ENCODE peak calls at places on chromosome 19, in nine cellular contexts. Y is fibroblast of the aortic adventitia, E is psoas muscle, K is tibial nerve, L is body of pancreas, U is A549, S is neural progenitor cell, N is GM23338, O is transverse colon. H is an unnamed sample.
A peak's percentile ranks its signal among the peaks of the same experiment; 100 is the strongest.

GRCh38 chr19:48565090-48565489 is 13.1 kb downstream of the SULT2B1 start:
- DNase-seq in Y (no peak), E (no peak), K (no peak), L (no peak), U (peak; percentile 99), S (no peak), N (no peak), O (no peak), H (no peak)

GRCh38 chr19:38100589-38100988 is 123.4 kb downstream of the DPF1 start:
- DNase-seq in Y (no peak), E (no peak), K (no peak), L (no peak), U (no peak), S (no peak), N (no peak), O (no peak), H (no peak)

GRCh38 chr19:6071840-6072239 is 38.5 kb downstream of the RFX2 start:
- DNase-seq in Y (peak; percentile 52), E (no peak), K (no peak), L (no peak), U (no peak), S (no peak), N (no peak), O (no peak), H (no peak)

GRCh38 chr19:53577968-53578367 is 40.0 kb downstream of the ZNF331 start:
- DNase-seq in Y (no peak), E (no peak), K (no peak), L (no peak), U (no peak), S (no peak), N (no peak), O (no peak), H (no peak)

GRCh38 chr19:44677019-44677809 is 5.9 kb downstream of the CEACAM19 start:
- DNase-seq in Y (peak; percentile 69), E (no peak), K (no peak), L (no peak), U (peak; percentile 90), S (peak; percentile 21), N (peak; percentile 76), O (no peak), H (no peak)

GRCh38 chr19:1258707-1259205 is 10.4 kb downstream of the MIDN start:
- DNase-seq in Y (peak; percentile 35), E (no peak), K (no peak), L (no peak), U (peak; percentile 44), S (no peak), N (no peak), O (no peak), H (no peak)

GRCh38 chr19:6216996-6217751 is 62.6 kb downstream of the MLLT1 start:
- DNase-seq in Y (peak; percentile 24), E (peak; percentile 51), K (no peak), L (no peak), U (no peak), S (peak; percentile 94), N (peak; percentile 89), O (no peak), H (no peak)

GRCh38 chr19:7083076-7083956 is 13.8 kb downstream of the ZNF557 start:
- DNase-seq in Y (peak; percentile 35), E (no peak), K (no peak), L (no peak), U (peak; percentile 64), S (no peak), N (peak; percentile 59), O (no peak), H (no peak)

GRCh38 chr19:3516675-3517207 is 10.6 kb downstream of the FZR1 start:
- DNase-seq in Y (no peak), E (no peak), K (no peak), L (peak; percentile 59), U (no peak), S (no peak), N (no peak), O (peak; percentile 58), H (no peak)

GRCh38 chr19:45508931-45509691 is 1.8 kb downstream of the VASP start:
- DNase-seq in Y (peak; percentile 37), E (peak; percentile 84), K (no peak), L (peak; percentile 70), U (peak; percentile 81), S (peak; percentile 77), N (peak; percentile 84), O (peak; percentile 86), H (no peak)

GRCh38 chr19:17045907-17046502 is 19.4 kb upstream of the CPAMD8 start:
- DNase-seq in Y (no peak), E (no peak), K (no peak), L (no peak), U (no peak), S (peak; percentile 30), N (no peak), O (no peak), H (no peak)

GRCh38 chr19:6533000-6533328 is 2.1 kb downstream of the TNFSF9 start:
- DNase-seq in Y (no peak), E (no peak), K (no peak), L (no peak), U (no peak), S (no peak), N (no peak), O (no peak), H (no peak)

GRCh38 chr19:13951799-13952153 is 533 bp upstream of the DCAF15 start:
- DNase-seq in Y (no peak), E (no peak), K (no peak), L (no peak), U (no peak), S (no peak), N (no peak), O (no peak), H (no peak)

GRCh38 chr19:17234911-17235617 is 9.0 kb downstream of the OCEL1 start:
- DNase-seq in Y (peak; percentile 43), E (peak; percentile 72), K (no peak), L (peak; percentile 51), U (peak; percentile 67), S (peak; percentile 76), N (peak; percentile 85), O (peak; percentile 79), H (no peak)

GRCh38 chr19:55005684-55006488 is 32.2 kb downstream of the GP6 start:
- DNase-seq in Y (no peak), E (no peak), K (no peak), L (peak; percentile 63), U (peak; percentile 96), S (peak; percentile 87), N (peak; percentile 93), O (no peak), H (no peak)

GRCh38 chr19:48830088-48830487 is 6.2 kb downstream of the HSD17B14 start:
- DNase-seq in Y (no peak), E (no peak), K (no peak), L (no peak), U (no peak), S (no peak), N (no peak), O (no peak), H (no peak)

GRCh38 chr19:39444598-39445257 is 654 bp upstream of the SUPT5H start:
- DNase-seq in Y (peak; percentile 44), E (no peak), K (no peak), L (no peak), U (no peak), S (no peak), N (peak; percentile 44), O (no peak), H (no peak)

GRCh38 chr19:782195-783043 is 14.8 kb upstream of the PTBP1 start:
- DNase-seq in Y (peak; percentile 77), E (no peak), K (no peak), L (peak; percentile 66), U (peak; percentile 91), S (peak; percentile 83), N (peak; percentile 94), O (no peak), H (no peak)

GRCh38 chr19:11342429-11342828 is 3.0 kb upstream of the RAB3D start:
- DNase-seq in Y (no peak), E (no peak), K (no peak), L (no peak), U (no peak), S (no peak), N (no peak), O (no peak), H (no peak)

GRCh38 chr19:11349171-11349570 is 2.9 kb downstream of the CCDC159 start:
- DNase-seq in Y (no peak), E (no peak), K (no peak), L (no peak), U (no peak), S (no peak), N (no peak), O (no peak), H (no peak)

GRCh38 chr19:11346104-11346940 is at the start of the genes CCDC159 and TMEM205:
- DNase-seq in Y (peak; percentile 100), E (peak; percentile 99), K (peak; percentile 96), L (peak; percentile 99), U (peak; percentile 97), S (peak; percentile 100), N (peak; percentile 100), O (peak; percentile 99), H (peak; percentile 95)

GRCh38 chr19:11347546-11347945 is 1.2 kb downstream of the CCDC159 start:
- DNase-seq in Y (no peak), E (no peak), K (no peak), L (no peak), U (no peak), S (no peak), N (no peak), O (no peak), H (no peak)

GRCh38 chr19:11345122-11345752 is 831 bp downstream of the TMEM205 start:
- DNase-seq in Y (no peak), E (no peak), K (no peak), L (no peak), U (no peak), S (no peak), N (no peak), O (no peak), H (no peak)
- TF ChIP-seq CTCF in Y (no peak), E (no peak), K (no peak), L (no peak), U (no peak), S (no peak), N (no peak), O (no peak), H (no peak)

DNA sequence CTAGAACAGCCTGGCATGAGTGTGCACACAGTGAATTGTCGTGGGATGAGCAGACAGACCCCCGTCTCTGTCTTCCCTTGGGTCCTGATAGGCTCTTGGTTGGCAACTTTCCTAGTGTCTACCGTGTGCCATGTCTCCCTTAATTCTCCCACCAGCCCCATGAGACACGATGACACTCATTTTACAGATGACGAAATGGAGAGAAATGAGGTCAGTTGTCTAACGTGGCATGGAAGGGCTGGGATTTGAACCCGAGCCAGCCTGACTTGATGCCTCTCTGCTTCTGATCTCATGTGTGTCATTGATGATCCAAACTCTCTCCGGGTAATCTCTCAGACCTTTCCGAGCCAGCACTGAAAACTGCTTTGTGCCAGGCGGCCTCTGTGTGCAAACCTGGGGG is 8.4 kb upstream of the KLK14 start:
- DNase-seq in Y (no peak), E (no peak), K (no peak), L (no peak), U (no peak), S (no peak), N (no peak), O (no peak), H (no peak)
- H3K4me3 ChIP-seq in Y (no peak overlapping the region), E (no peak overlapping the region), K (no peak overlapping the region), L (no peak overlapping the region), U (no peak overlapping the region), S (no peak overlapping the region), N (no peak overlapping the region), O (no peak overlapping the region), H (no peak overlapping the region)

GRCh38 chr19:23420824-23421223 is 25.6 kb upstream of the ZNF91 start:
- DNase-seq in Y (no peak), E (no peak), K (no peak), L (no peak), U (no peak), S (no peak), N (peak; percentile 51), O (no peak), H (no peak)
- TF ChIP-seq CTCF in Y (no peak), E (no peak), K (no peak), L (no peak), U (no peak), S (no peak), N (peak; percentile 27), O (no peak), H (no peak)

GRCh38 chr19:56153507-56153906 is 12.4 kb downstream of the ZNF444 start:
- DNase-seq in Y (no peak), E (no peak), K (no peak), L (peak; percentile 72), U (no peak), S (peak; percentile 84), N (peak; percentile 90), O (no peak), H (no peak)
- H3K4me3 ChIP-seq in Y (no peak overlapping the region), E (no peak overlapping the region), K (no peak overlapping the region), L (no peak overlapping the region), U (no peak overlapping the region), S (no peak overlapping the region), N (peak overlapping the region; percentile 23), O (no peak overlapping the region), H (no peak overlapping the region)

H was measured in AG09309.